ENCODE peak calls at places on chromosome 4, in seven cellular contexts. One of them, this sample, is unnamed.

GRCh38 chr4:77662396-77662795 is 56.8 kb downstream of the CXCL13 start:
- DNase-seq in A549: no peak
- DNase-seq in foreskin fibroblast: no peak
- DNase-seq in cardiac fibroblast: no peak
- DNase-seq in lower lobe of right lung: peak
- DNase-seq in tibial artery: no peak
- DNase-seq in omental fat pad: no peak
- DNase-seq in this sample: no peak

GRCh38 chr4:30538794-30539193 is 181.4 kb upstream of the PCDH7 start:
- DNase-seq in tibial artery: no peak
- DNase-seq in cardiac fibroblast: no peak
- DNase-seq in foreskin fibroblast: no peak
- DNase-seq in A549: no peak
- DNase-seq in omental fat pad: no peak
- DNase-seq in lower lobe of right lung: no peak
- DNase-seq in this sample: no peak

GRCh38 chr4:36269116-36269515 is 12.3 kb upstream of the DTHD1 start:
- DNase-seq in omental fat pad: no peak
- DNase-seq in cardiac fibroblast: peak
- DNase-seq in tibial artery: no peak
- DNase-seq in lower lobe of right lung: no peak
- DNase-seq in foreskin fibroblast: no peak
- DNase-seq in A549: no peak
- DNase-seq in this sample: no peak

GRCh38 chr4:166169111-166169510 is 296.1 kb downstream of the TLL1 start:
- DNase-seq in A549: peak
- DNase-seq in lower lobe of right lung: no peak
- DNase-seq in omental fat pad: no peak
- DNase-seq in tibial artery: no peak
- DNase-seq in cardiac fibroblast: peak
- DNase-seq in foreskin fibroblast: peak
- DNase-seq in this sample: no peak

GRCh38 chr4:2913168-2913567 is 50.0 kb downstream of the NOP14 start:
- DNase-seq in omental fat pad: no peak
- DNase-seq in tibial artery: no peak
- DNase-seq in foreskin fibroblast: no peak
- DNase-seq in A549: no peak
- DNase-seq in lower lobe of right lung: peak
- DNase-seq in cardiac fibroblast: no peak
- DNase-seq in this sample: no peak

GRCh38 chr4:154928640-154929257 is 147.7 kb downstream of the RBM46 start:
- DNase-seq in foreskin fibroblast: peak
- DNase-seq in A549: peak
- DNase-seq in cardiac fibroblast: peak
- DNase-seq in omental fat pad: no peak
- DNase-seq in tibial artery: no peak
- DNase-seq in lower lobe of right lung: no peak
- DNase-seq in this sample: no peak

GRCh38 chr4:40630335-40631021 is 814 bp upstream of the RBM47 start:
- DNase-seq in A549: peak
- DNase-seq in omental fat pad: no peak
- DNase-seq in tibial artery: peak
- DNase-seq in foreskin fibroblast: no peak
- DNase-seq in lower lobe of right lung: peak
- DNase-seq in cardiac fibroblast: no peak
- DNase-seq in this sample: peak

GRCh38 chr4:141676087-141676486 is 39.7 kb downstream of the IL15 start:
- DNase-seq in omental fat pad: no peak
- DNase-seq in tibial artery: no peak
- DNase-seq in cardiac fibroblast: no peak
- DNase-seq in lower lobe of right lung: no peak
- DNase-seq in foreskin fibroblast: no peak
- DNase-seq in A549: no peak
- DNase-seq in this sample: no peak

GRCh38 chr4:6443035-6444023 is 29.1 kb downstream of the PPP2R2C start:
- DNase-seq in A549: no peak
- DNase-seq in omental fat pad: no peak
- DNase-seq in foreskin fibroblast: no peak
- DNase-seq in cardiac fibroblast: no peak
- DNase-seq in lower lobe of right lung: no peak
- DNase-seq in tibial artery: no peak
- DNase-seq in this sample: no peak

GRCh38 chr4:152098365-152099060 is 337.7 kb upstream of the GATB start:
- DNase-seq in foreskin fibroblast: no peak
- DNase-seq in lower lobe of right lung: no peak
- DNase-seq in cardiac fibroblast: no peak
- DNase-seq in A549: no peak
- DNase-seq in tibial artery: no peak
- DNase-seq in omental fat pad: no peak
- DNase-seq in this sample: no peak

GRCh38 chr4:7806080-7806630 is 133.5 kb downstream of the AFAP1 start:
- DNase-seq in lower lobe of right lung: no peak
- DNase-seq in A549: peak
- DNase-seq in omental fat pad: no peak
- DNase-seq in foreskin fibroblast: peak
- DNase-seq in cardiac fibroblast: peak
- DNase-seq in tibial artery: peak
- DNase-seq in this sample: no peak

GRCh38 chr4:650951-651883 is 22.9 kb downstream of the ATP5ME start:
- DNase-seq in A549: no peak
- DNase-seq in foreskin fibroblast: no peak
- DNase-seq in cardiac fibroblast: no peak
- DNase-seq in lower lobe of right lung: peak
- DNase-seq in tibial artery: no peak
- DNase-seq in omental fat pad: no peak
- DNase-seq in this sample: no peak

GRCh38 chr4:41145571-41146078 is 68.7 kb downstream of the APBB2 start:
- DNase-seq in lower lobe of right lung: no peak
- DNase-seq in cardiac fibroblast: peak
- DNase-seq in foreskin fibroblast: peak
- DNase-seq in tibial artery: no peak
- DNase-seq in omental fat pad: no peak
- DNase-seq in A549: no peak
- DNase-seq in this sample: no peak

GRCh38 chr4:73828945-73829344 is 7.5 kb upstream of the CXCL6 start:
- DNase-seq in omental fat pad: no peak
- DNase-seq in foreskin fibroblast: peak
- DNase-seq in lower lobe of right lung: no peak
- DNase-seq in tibial artery: no peak
- DNase-seq in cardiac fibroblast: peak
- DNase-seq in A549: no peak
- DNase-seq in this sample: no peak

GRCh38 chr4:85370400-85371032 is 104.4 kb upstream of the ARHGAP24 start:
- DNase-seq in lower lobe of right lung: no peak
- DNase-seq in tibial artery: no peak
- DNase-seq in foreskin fibroblast: peak
- DNase-seq in omental fat pad: no peak
- DNase-seq in A549: peak
- DNase-seq in cardiac fibroblast: peak
- DNase-seq in this sample: no peak

GRCh38 chr4:189974056-189974455 is 33.4 kb downstream of the FRG1 start:
- DNase-seq in cardiac fibroblast: peak
- DNase-seq in omental fat pad: no peak
- DNase-seq in tibial artery: no peak
- DNase-seq in foreskin fibroblast: no peak
- DNase-seq in A549: peak
- DNase-seq in lower lobe of right lung: no peak
- DNase-seq in this sample: no peak

GRCh38 chr4:122584517-122584916 is 36.3 kb downstream of the IL21 start:
- DNase-seq in cardiac fibroblast: peak
- DNase-seq in foreskin fibroblast: peak
- DNase-seq in A549: no peak
- DNase-seq in omental fat pad: no peak
- DNase-seq in tibial artery: no peak
- DNase-seq in lower lobe of right lung: no peak
- DNase-seq in this sample: no peak

GRCh38 chr4:151484396-151485102 is 75.6 kb downstream of the FHIP1A start:
- DNase-seq in lower lobe of right lung: no peak
- DNase-seq in tibial artery: no peak
- DNase-seq in A549: peak
- DNase-seq in cardiac fibroblast: peak
- DNase-seq in foreskin fibroblast: peak
- DNase-seq in omental fat pad: no peak
- DNase-seq in this sample: no peak

GRCh38 chr4:6764976-6765620 is 17.4 kb upstream of the KIAA0232 start:
- DNase-seq in foreskin fibroblast: no peak
- DNase-seq in lower lobe of right lung: peak
- DNase-seq in A549: no peak
- DNase-seq in omental fat pad: no peak
- DNase-seq in cardiac fibroblast: no peak
- DNase-seq in tibial artery: no peak
- DNase-seq in this sample: no peak

GRCh38 chr4:48484494-48485168 is 1.5 kb downstream of the SLC10A4 start:
- DNase-seq in tibial artery: no peak
- DNase-seq in lower lobe of right lung: no peak
- DNase-seq in A549: no peak
- DNase-seq in omental fat pad: no peak
- DNase-seq in foreskin fibroblast: no peak
- DNase-seq in cardiac fibroblast: no peak
- DNase-seq in this sample: no peak

GRCh38 chr4:101347267-101347556 is at the start of gene PPP3CA:
- DNase-seq in lower lobe of right lung: peak
- DNase-seq in tibial artery: no peak
- DNase-seq in A549: no peak
- DNase-seq in foreskin fibroblast: no peak
- DNase-seq in omental fat pad: no peak
- DNase-seq in cardiac fibroblast: no peak
- DNase-seq in this sample: no peak

GRCh38 chr4:89767924-89768323 is 69.0 kb downstream of the SNCA start:
- DNase-seq in A549: no peak
- DNase-seq in tibial artery: no peak
- DNase-seq in omental fat pad: no peak
- DNase-seq in lower lobe of right lung: no peak
- DNase-seq in cardiac fibroblast: no peak
- DNase-seq in foreskin fibroblast: no peak
- DNase-seq in this sample: no peak
- TF ChIP-seq CTCF in A549: no peak
- TF ChIP-seq CTCF in tibial artery: no peak
- TF ChIP-seq CTCF in omental fat pad: no peak
- TF ChIP-seq CTCF in lower lobe of right lung: no peak
- TF ChIP-seq CTCF in cardiac fibroblast: no peak
- TF ChIP-seq CTCF in foreskin fibroblast: no peak
- TF ChIP-seq CTCF in this sample: no peak

DNA sequence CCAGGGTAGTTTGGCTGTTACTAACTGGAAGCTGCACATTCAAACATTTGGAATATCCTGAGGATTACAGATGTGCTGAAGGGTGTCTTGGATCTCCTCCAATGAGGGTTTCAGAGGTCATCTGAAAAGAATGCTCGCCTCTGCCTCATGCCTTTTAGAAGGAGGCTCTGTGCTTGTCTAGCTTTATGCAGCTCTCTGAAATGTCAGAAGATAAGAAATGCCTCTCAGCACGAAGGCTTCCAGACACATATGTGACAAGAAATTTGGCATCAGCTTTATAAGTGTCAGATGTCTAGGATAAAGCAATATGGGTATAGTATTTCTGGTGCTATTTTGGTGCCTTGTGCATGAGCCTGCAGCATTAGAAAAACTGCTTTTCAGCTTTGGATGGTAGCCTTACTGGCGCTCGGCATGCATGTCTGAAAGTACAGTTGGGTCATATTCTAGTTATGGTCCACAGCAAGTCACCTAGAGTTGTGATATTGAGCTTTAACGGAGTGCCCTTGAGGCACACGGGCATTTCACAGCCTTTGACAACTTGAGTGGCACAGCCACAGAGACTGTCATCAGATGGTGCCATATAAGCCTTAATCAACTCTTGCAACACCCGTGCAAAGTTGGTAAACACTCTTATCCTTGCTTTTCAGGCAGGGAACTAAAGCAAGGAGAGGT is 70.8 kb upstream of the PGRMC2 start:
- DNase-seq in A549: peak
- DNase-seq in omental fat pad: no peak
- DNase-seq in foreskin fibroblast: peak
- DNase-seq in lower lobe of right lung: no peak
- DNase-seq in cardiac fibroblast: peak
- DNase-seq in tibial artery: no peak
- DNase-seq in this sample: no peak
- TF ChIP-seq CTCF in A549: no peak
- TF ChIP-seq CTCF in omental fat pad: no peak
- TF ChIP-seq CTCF in foreskin fibroblast: no peak
- TF ChIP-seq CTCF in lower lobe of right lung: no peak
- TF ChIP-seq CTCF in cardiac fibroblast: no peak
- TF ChIP-seq CTCF in tibial artery: no peak
- TF ChIP-seq CTCF in this sample: no peak

GRCh38 chr4:162705130-162705803 is 461.4 kb downstream of the NAF1 start:
- DNase-seq in A549: no peak
- DNase-seq in foreskin fibroblast: no peak
- DNase-seq in lower lobe of right lung: no peak
- DNase-seq in omental fat pad: no peak
- DNase-seq in tibial artery: no peak
- DNase-seq in cardiac fibroblast: no peak
- DNase-seq in this sample: no peak

GRCh38 chr4:162700815-162701361 is 465.8 kb downstream of the NAF1 start:
- DNase-seq in lower lobe of right lung: no peak
- DNase-seq in cardiac fibroblast: no peak
- DNase-seq in omental fat pad: no peak
- DNase-seq in foreskin fibroblast: no peak
- DNase-seq in A549: peak
- DNase-seq in tibial artery: no peak
- DNase-seq in this sample: no peak

GRCh38 chr4:162699629-162700028 is 467.1 kb downstream of the NAF1 start:
- DNase-seq in tibial artery: no peak
- DNase-seq in cardiac fibroblast: no peak
- DNase-seq in omental fat pad: no peak
- DNase-seq in A549: no peak
- DNase-seq in foreskin fibroblast: no peak
- DNase-seq in lower lobe of right lung: no peak
- DNase-seq in this sample: no peak

GRCh38 chr4:162706051-162706450 is 460.6 kb downstream of the NAF1 start:
- DNase-seq in tibial artery: no peak
- DNase-seq in foreskin fibroblast: no peak
- DNase-seq in A549: no peak
- DNase-seq in omental fat pad: no peak
- DNase-seq in lower lobe of right lung: no peak
- DNase-seq in cardiac fibroblast: no peak
- DNase-seq in this sample: no peak

GRCh38 chr4:162700358-162700757 is 466.3 kb downstream of the NAF1 start:
- DNase-seq in foreskin fibroblast: no peak
- DNase-seq in omental fat pad: no peak
- DNase-seq in A549: no peak
- DNase-seq in cardiac fibroblast: no peak
- DNase-seq in tibial artery: no peak
- DNase-seq in lower lobe of right lung: no peak
- DNase-seq in this sample: no peak
- TF ChIP-seq CTCF in foreskin fibroblast: no peak
- TF ChIP-seq CTCF in omental fat pad: no peak
- TF ChIP-seq CTCF in A549: no peak
- TF ChIP-seq CTCF in cardiac fibroblast: no peak
- TF ChIP-seq CTCF in tibial artery: no peak
- TF ChIP-seq CTCF in lower lobe of right lung: no peak
- TF ChIP-seq CTCF in this sample: no peak

DNA sequence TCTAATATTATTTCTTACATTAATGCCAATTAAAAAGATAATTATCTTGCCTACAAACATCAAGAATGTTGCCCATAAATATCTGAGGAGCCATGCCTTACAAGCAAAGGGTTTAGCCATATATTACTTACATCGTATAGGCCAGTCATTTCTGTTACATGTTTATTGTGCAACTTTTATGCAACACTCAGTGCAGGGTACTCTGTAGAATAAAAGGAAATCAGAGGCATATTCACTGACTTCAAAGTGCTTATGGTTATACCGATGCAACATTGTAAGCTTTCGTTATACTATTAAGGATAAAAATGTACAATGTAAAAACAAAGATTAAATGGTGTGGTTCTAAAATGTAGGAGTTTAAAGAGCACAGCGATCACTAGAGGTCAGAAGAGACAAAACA is 315.9 kb downstream of the PCDH10 start:
- DNase-seq in tibial artery: no peak
- DNase-seq in omental fat pad: no peak
- DNase-seq in foreskin fibroblast: no peak
- DNase-seq in lower lobe of right lung: no peak
- DNase-seq in cardiac fibroblast: no peak
- DNase-seq in A549: no peak
- DNase-seq in this sample: no peak
- TF ChIP-seq CTCF in tibial artery: no peak
- TF ChIP-seq CTCF in omental fat pad: no peak
- TF ChIP-seq CTCF in foreskin fibroblast: no peak
- TF ChIP-seq CTCF in lower lobe of right lung: no peak
- TF ChIP-seq CTCF in cardiac fibroblast: no peak
- TF ChIP-seq CTCF in A549: no peak
- TF ChIP-seq CTCF in this sample: no peak

This sample was measured in CD14-positive monocyte.